ENCODE peak calls at places on chromosome 4, in four cellular contexts. J is H54, R is heart left ventricle, N is HCT116. T is an unnamed sample.

GRCh38 chr4:174398728-174399127 is 115.0 kb downstream of the CEP44 start:
- DNase-seq in J (no peak), R (no peak), N (no peak), T (no peak)

GRCh38 chr4:159420162-159421057 is 317.5 kb downstream of the RAPGEF2 start:
- DNase-seq in J (no peak), R (no peak), N (no peak), T (no peak)

GRCh38 chr4:124980276-124980752 is 267.8 kb upstream of the ANKRD50 start:
- DNase-seq in J (no peak), R (no peak), N (no peak), T (no peak)

GRCh38 chr4:54090404-54090803 is 9.6 kb upstream of the GSX2 start:
- DNase-seq in J (no peak), R (no peak), N (no peak), T (no peak)

GRCh38 chr4:25154594-25155265 is 5.5 kb downstream of the SEPSECS start:
- DNase-seq in J (no peak), R (no peak), N (no peak), T (peak; percentile 27)

GRCh38 chr4:70158576-70158975 is 4.5 kb downstream of the PRR27 start:
- DNase-seq in J (no peak), R (no peak), N (no peak), T (peak; percentile 19)

GRCh38 chr4:82643994-82644730 is 82.4 kb upstream of the TMEM150C start:
- DNase-seq in J (peak; percentile 7), R (no peak), N (no peak), T (no peak)

GRCh38 chr4:65698631-65699030 is 28.3 kb upstream of the EPHA5 start:
- DNase-seq in J (no peak), R (no peak), N (no peak), T (no peak)

GRCh38 chr4:98341309-98341708 is 80.1 kb downstream of the RAP1GDS1 start:
- DNase-seq in J (no peak), R (no peak), N (no peak), T (no peak)

GRCh38 chr4:149715822-149716585 is 99.6 kb downstream of the IQCM start:
- DNase-seq in J (no peak), R (no peak), N (no peak), T (no peak)

GRCh38 chr4:153731239-153731638 is 28.6 kb downstream of the RNF175 start:
- DNase-seq in J (peak; percentile 35), R (no peak), N (no peak), T (no peak)

GRCh38 chr4:94582517-94582916 is 130.8 kb downstream of the PDLIM5 start:
- DNase-seq in J (no peak), R (no peak), N (no peak), T (no peak)

GRCh38 chr4:173301518-173302201 is 32.5 kb downstream of the HMGB2 start:
- DNase-seq in J (no peak), R (no peak), N (peak; percentile 3), T (no peak)

GRCh38 chr4:12472082-12472481 is 1012.1 kb downstream of the RAB28 start:
- DNase-seq in J (no peak), R (no peak), N (no peak), T (no peak)

GRCh38 chr4:182578402-182578801 is 335.2 kb downstream of the TENM3 start:
- DNase-seq in J (peak; percentile 12), R (no peak), N (peak; percentile 26), T (no peak)

GRCh38 chr4:111404673-111405072 is 740.6 kb upstream of the FAM241A start:
- DNase-seq in J (no peak), R (no peak), N (no peak), T (no peak)

GRCh38 chr4:174136013-174136412 is 147.5 kb downstream of the FBXO8 start:
- DNase-seq in J (no peak), R (no peak), N (no peak), T (no peak)

GRCh38 chr4:174218127-174218790 is 65.2 kb downstream of the FBXO8 start:
- DNase-seq in J (no peak), R (no peak), N (no peak), T (no peak)

GRCh38 chr4:81905966-81906365 is 434.3 kb upstream of the RASGEF1B start:
- DNase-seq in J (no peak), R (no peak), N (no peak), T (no peak)

GRCh38 chr4:114312349-114312748 is 286.3 kb upstream of the UGT8 start:
- DNase-seq in J (no peak), R (no peak), N (no peak), T (peak; percentile 37)

GRCh38 chr4:3393171-3393570 is 48.6 kb upstream of the HGFAC start:
- DNase-seq in J (no peak), R (no peak), N (no peak), T (no peak)

GRCh38 chr4:7557447-7557846 is 122.7 kb upstream of the PSAPL1 start:
- DNase-seq in J (peak; percentile 82), R (no peak), N (no peak), T (no peak)

GRCh38 chr4:81084624-81085023 is 54.1 kb downstream of the BMP3 start:
- DNase-seq in J (no peak), R (no peak), N (no peak), T (no peak)

GRCh38 chr4:80417019-80417418 is 81.5 kb downstream of the CFAP299 start:
- DNase-seq in J (no peak), R (no peak), N (no peak), T (no peak)

GRCh38 chr4:128924951-128925350 is 115.5 kb downstream of the JADE1 start:
- DNase-seq in J (no peak), R (no peak), N (no peak), T (no peak)

GRCh38 chr4:109977854-109978501 is 65.3 kb downstream of the EGF start:
- DNase-seq in J (no peak), R (no peak), N (peak; percentile 27), T (no peak)

GRCh38 chr4:180947421-180947820 is 1295.8 kb upstream of the TENM3 start:
- DNase-seq in J (no peak), R (no peak), N (peak; percentile 16), T (no peak)

GRCh38 chr4:186260504-186261448 is 5.2 kb upstream of the F11 start:
- DNase-seq in J (no peak), R (no peak), N (no peak), T (peak; percentile 93)

GRCh38 chr4:173934933-173935620 is 348.4 kb downstream of the FBXO8 start:
- DNase-seq in J (no peak), R (no peak), N (no peak), T (no peak)

GRCh38 chr4:37904824-37905223 is 13.9 kb downstream of the TBC1D1 start:
- DNase-seq in J (no peak), R (no peak), N (no peak), T (no peak)

GRCh38 chr4:8199594-8200301 is 658 bp downstream of the SH3TC1 start:
- DNase-seq in J (no peak), R (no peak), N (no peak), T (peak; percentile 59)

DNA sequence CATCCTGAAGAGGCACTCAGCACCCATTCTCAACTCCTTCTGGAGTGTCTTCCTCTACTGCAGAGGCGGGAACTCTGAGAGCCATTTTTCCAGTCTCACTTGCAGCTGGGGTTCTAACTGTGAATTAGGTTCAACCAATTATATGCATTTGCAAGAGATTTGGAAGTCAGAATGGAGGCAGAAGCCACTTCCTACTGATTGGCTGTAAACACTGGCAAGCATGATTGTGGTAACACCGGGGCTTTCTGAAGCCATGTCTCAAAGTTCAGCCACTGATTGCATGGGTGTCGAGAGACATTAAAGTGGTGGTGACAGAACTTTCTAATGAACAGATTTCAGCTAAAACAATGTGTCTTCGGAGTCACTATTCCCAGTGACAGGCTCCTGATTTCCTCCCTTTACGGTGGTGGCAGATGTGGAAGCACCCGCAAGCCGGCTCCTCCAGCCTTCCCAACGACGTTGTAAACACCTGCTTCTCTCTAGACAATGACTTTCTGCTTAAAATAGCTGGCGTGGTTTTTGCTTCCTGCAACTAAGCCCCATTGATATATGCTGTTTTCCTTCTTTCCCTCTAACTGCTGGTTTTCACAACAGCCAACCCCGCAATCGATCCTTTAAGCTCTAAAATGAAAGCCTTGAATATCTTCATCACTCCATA is 92.0 kb downstream of the IRF2 start:
- DNase-seq in J (no peak), R (no peak), N (no peak), T (no peak)
- TF ChIP-seq POLR2A in J (no peak), R (no peak), N (no peak), T (no peak)

GRCh38 chr4:139300431-139301142 is 718 bp upstream of the NAA15 start:
- DNase-seq in J (no peak), R (no peak), N (no peak), T (peak; percentile 29)

GRCh38 chr4:139301821-139302611 is at the start of gene NDUFC1:
- DNase-seq in J (no peak), R (peak; percentile 55), N (no peak), T (peak; percentile 53)

GRCh38 chr4:139299536-139299935 is 1.8 kb upstream of the NAA15 start:
- DNase-seq in J (no peak), R (no peak), N (no peak), T (no peak)

GRCh38 chr4:139304920-139305319 is 2.6 kb upstream of the NDUFC1 start:
- DNase-seq in J (no peak), R (no peak), N (no peak), T (no peak)

GRCh38 chr4:139301143-139301820 is at the start of gene NAA15:
- DNase-seq in J (peak; percentile 52), R (peak; percentile 98), N (peak; percentile 97), T (peak; percentile 98)
- TF ChIP-seq POLR2A in J (peak; percentile 50), R (peak; percentile 77), N (peak; percentile 93), T (peak; percentile 72)

DNA sequence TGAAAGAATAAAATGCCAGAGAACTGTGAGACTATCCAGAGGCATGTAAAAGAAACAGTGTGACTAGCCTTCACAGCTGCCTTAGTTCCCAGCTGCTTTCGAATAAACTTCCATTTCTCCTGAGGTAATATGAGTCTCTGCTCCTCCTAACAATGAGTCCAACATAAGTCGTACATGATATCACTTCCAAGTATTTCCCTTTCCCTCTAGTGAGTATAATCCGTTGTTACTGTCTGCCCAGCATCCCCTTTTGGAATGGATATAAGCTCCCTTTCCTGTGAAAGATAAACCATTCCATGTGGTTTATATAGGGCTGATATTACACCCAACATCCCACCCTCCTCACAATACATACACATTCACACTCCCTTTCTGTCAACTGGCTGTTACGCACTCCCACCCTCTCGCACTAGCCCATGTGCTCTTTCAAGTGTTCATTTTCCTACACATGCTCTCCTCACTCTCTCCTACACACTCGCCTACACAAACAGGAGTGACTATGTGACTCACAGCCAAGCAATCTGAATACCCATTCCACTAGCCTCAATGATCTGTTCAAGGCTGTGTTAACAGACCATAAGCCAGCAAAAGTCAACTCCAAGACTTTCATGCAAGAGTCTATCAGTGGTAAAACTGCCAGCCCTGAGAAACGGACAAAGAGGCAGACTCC is 5.0 kb downstream of the NAF1 start:
- DNase-seq in J (peak; percentile 9), R (no peak), N (no peak), T (no peak)
- TF ChIP-seq POLR2A in J (no peak), R (no peak), N (no peak), T (no peak)

DNA sequence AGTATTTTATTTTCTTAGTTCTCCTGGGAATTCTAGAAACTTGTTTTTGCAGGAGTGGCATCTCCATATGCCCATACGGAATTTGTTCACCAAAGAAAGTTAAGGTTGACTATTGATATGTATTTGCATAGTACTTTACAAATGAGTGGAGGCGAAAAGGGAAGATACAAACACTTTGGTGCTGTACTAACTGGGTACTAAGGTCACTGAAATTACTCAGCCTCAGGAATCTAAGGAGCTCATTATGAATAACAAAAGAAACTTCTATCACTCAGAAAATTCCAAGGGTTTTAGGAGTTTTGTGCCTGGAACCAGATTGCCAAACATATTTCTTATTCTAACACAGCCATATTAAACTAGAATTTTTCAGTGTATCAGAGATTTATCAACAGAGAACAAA is 27.4 kb upstream of the TMPRSS11B start:
- DNase-seq in J (no peak), R (no peak), N (no peak), T (no peak)
- TF ChIP-seq POLR2A in J (no peak), R (no peak), N (no peak), T (no peak)